ENCODE peak calls at places on chromosomes 11 and 22, in seven cellular contexts. G, M, L, B, A, Y and K are unnamed samples.

GRCh38 chr11:30635401-30635989 is 49.3 kb upstream of the MPPED2 start:
- DNase-seq in G (no peak), M (no peak), L (peak; percentile 93), B (no peak), A (peak; percentile 20), Y (no peak), K (no peak)

GRCh38 chr11:31050061-31050790 is 319.3 kb downstream of the DCDC1 start:
- DNase-seq in G (peak; percentile 20), M (no peak), L (peak; percentile 78), B (no peak), A (no peak), Y (no peak), K (no peak)

GRCh38 chr11:36186340-36186739 is 102.9 kb downstream of the COMMD9 start:
- DNase-seq in G (no peak), M (peak; percentile 25), L (no peak), B (no peak), A (no peak), Y (no peak), K (no peak)

GRCh38 chr22:44419429-44419828 is 78.6 kb downstream of the RTL6 start:
- DNase-seq in G (no peak), M (no peak), L (no peak), B (no peak), A (no peak), Y (no peak), K (no peak)

GRCh38 chr11:78080818-78081495 is 1.3 kb upstream of the NDUFC2 start:
- DNase-seq in G (no peak), M (peak; percentile 59), L (peak; percentile 52), B (no peak), A (no peak), Y (no peak), K (no peak)

GRCh38 chr11:23573430-23573829 is 713.2 kb upstream of the CCDC179 start:
- DNase-seq in G (no peak), M (no peak), L (no peak), B (no peak), A (no peak), Y (no peak), K (no peak)

GRCh38 chr22:25125693-25126357 is 73.8 kb upstream of the CRYBB3 start:
- DNase-seq in G (no peak), M (no peak), L (no peak), B (no peak), A (no peak), Y (no peak), K (no peak)

GRCh38 chr11:80104196-80104595 is 663.4 kb upstream of the TENM4 start:
- DNase-seq in G (no peak), M (no peak), L (no peak), B (no peak), A (no peak), Y (no peak), K (no peak)

GRCh38 chr11:70760416-70761020 is 362.2 kb downstream of the CTTN start:
- DNase-seq in G (peak; percentile 11), M (no peak), L (peak; percentile 29), B (no peak), A (no peak), Y (no peak), K (no peak)

GRCh38 chr22:26566994-26567393 is 22.9 kb downstream of the TPST2 start:
- DNase-seq in G (no peak), M (no peak), L (no peak), B (no peak), A (no peak), Y (no peak), K (no peak)

GRCh38 chr11:68331338-68331947 is 19.1 kb downstream of the LRP5 start:
- DNase-seq in G (peak; percentile 36), M (no peak), L (no peak), B (no peak), A (no peak), Y (no peak), K (no peak)

GRCh38 chr22:27123880-27124279 is 466.5 kb downstream of the MIAT start:
- DNase-seq in G (no peak), M (no peak), L (no peak), B (no peak), A (no peak), Y (no peak), K (no peak)

GRCh38 chr11:118928870-118929495 is 3.3 kb upstream of the BCL9L start:
- DNase-seq in G (peak; percentile 71), M (no peak), L (peak; percentile 93), B (no peak), A (peak; percentile 63), Y (no peak), K (no peak)

GRCh38 chr11:84194696-84195095 is 908.5 kb upstream of the CCDC90B start:
- DNase-seq in G (no peak), M (no peak), L (no peak), B (no peak), A (no peak), Y (no peak), K (no peak)

GRCh38 chr11:35253237-35253636 is 114.3 kb downstream of the CD44 start:
- DNase-seq in G (no peak), M (no peak), L (no peak), B (no peak), A (no peak), Y (no peak), K (no peak)

GRCh38 chr11:1853376-1854131 is 670 bp downstream of the LSP1 start:
- DNase-seq in G (no peak), M (no peak), L (no peak), B (no peak), A (no peak), Y (no peak), K (no peak)

GRCh38 chr11:57792870-57793269 is 31.3 kb downstream of the CTNND1 start:
- DNase-seq in G (no peak), M (no peak), L (no peak), B (no peak), A (no peak), Y (no peak), K (no peak)

GRCh38 chr22:21000987-21001600 is 824 bp downstream of the THAP7 start:
- DNase-seq in G (no peak), M (no peak), L (no peak), B (no peak), A (no peak), Y (no peak), K (no peak)

GRCh38 chr11:94147433-94147845 is 18.8 kb downstream of the PANX1 start:
- DNase-seq in G (no peak), M (no peak), L (no peak), B (peak; percentile 10), A (no peak), Y (no peak), K (no peak)

GRCh38 chr11:83249972-83250593 is 36.1 kb downstream of the CCDC90B start:
- DNase-seq in G (no peak), M (no peak), L (peak; percentile 31), B (peak; percentile 9), A (no peak), Y (no peak), K (no peak)

GRCh38 chr11:2466869-2467694 is 22.3 kb downstream of the KCNQ1 start:
- DNase-seq in G (no peak), M (no peak), L (no peak), B (peak; percentile 70), A (no peak), Y (no peak), K (no peak)

GRCh38 chr11:65452806-65453490 is 30.4 kb downstream of the NEAT1 start:
- DNase-seq in G (no peak), M (peak; percentile 78), L (no peak), B (no peak), A (no peak), Y (no peak), K (no peak)